ENCODE peak calls at places on chromosomes 4 and X, in seven cellular contexts. S, N, V, K, F, M and A are unnamed samples. For H3K27me3 and H3K36me3, the result is how much of the 10 kb centered on the place peaks cover.

GRCh38 chrX:34654939-34655338 is 2.1 kb downstream of the TMEM47 start:
- DNase-seq in S (no peak), N (no peak), V (no peak), K (no peak), F (no peak), M (peak), A (no peak)

GRCh38 chr4:16250665-16251365 is 24.5 kb upstream of the TAPT1 start:
- DNase-seq in S (no peak), N (no peak), V (no peak), K (no peak), F (no peak), M (peak), A (peak)

GRCh38 chr4:8198906-8199593 is at the start of gene SH3TC1:
- DNase-seq in S (peak), N (peak), V (peak), K (peak), F (no peak), M (peak), A (peak)

GRCh38 chrX:150767475-150768131 is 74.4 kb downstream of the MTMR1 start:
- DNase-seq in S (no peak), N (no peak), V (no peak), K (no peak), F (peak), M (no peak), A (peak)

GRCh38 chrX:87697409-87697808 is 179.8 kb downstream of the KLHL4 start:
- DNase-seq in S (no peak), N (no peak), V (no peak), K (no peak), F (no peak), M (no peak), A (no peak)

GRCh38 chr4:114180481-114180880 is 201.0 kb upstream of the ARSJ start:
- DNase-seq in S (peak), N (peak), V (no peak), K (no peak), F (peak), M (peak), A (peak)

GRCh38 chr4:163107754-163108153 is 58.9 kb downstream of the NAF1 start:
- DNase-seq in S (no peak), N (no peak), V (no peak), K (no peak), F (no peak), M (no peak), A (peak)

GRCh38 chr4:1305781-1306455 is 16.2 kb downstream of the MAEA start:
- DNase-seq in S (no peak), N (no peak), V (no peak), K (no peak), F (peak), M (no peak), A (no peak)

GRCh38 chr4:89263265-89263664 is 44.3 kb downstream of the GPRIN3 start:
- DNase-seq in S (no peak), N (no peak), V (no peak), K (no peak), F (no peak), M (no peak), A (no peak)

DNA sequence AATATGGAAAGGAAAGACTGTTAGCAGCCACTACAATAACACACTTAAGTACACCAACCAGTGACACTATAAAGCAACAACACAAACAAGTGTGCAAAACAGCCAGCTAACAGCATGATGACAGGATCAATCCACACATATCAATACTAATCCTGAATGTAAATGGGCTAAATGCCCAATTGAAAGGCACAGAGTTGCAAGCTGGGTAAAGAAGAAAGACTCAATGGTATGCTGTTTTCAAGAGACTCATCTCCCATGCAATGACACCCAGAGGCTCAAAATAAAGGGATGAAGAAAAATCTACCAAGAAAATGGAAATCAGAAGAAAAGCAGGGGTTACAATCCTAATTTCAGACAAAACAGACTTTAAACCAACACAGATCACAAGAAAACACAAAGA is 94.2 kb upstream of the ENPEP start:
- DNase-seq in S (no peak), N (no peak), V (no peak), K (no peak), F (no peak), M (no peak), A (no peak)
- H3K27me3 ChIP-seq in S (under half), N (under half), V (under half), K (under half), F (under half), M (under half), A (under half)

DNA sequence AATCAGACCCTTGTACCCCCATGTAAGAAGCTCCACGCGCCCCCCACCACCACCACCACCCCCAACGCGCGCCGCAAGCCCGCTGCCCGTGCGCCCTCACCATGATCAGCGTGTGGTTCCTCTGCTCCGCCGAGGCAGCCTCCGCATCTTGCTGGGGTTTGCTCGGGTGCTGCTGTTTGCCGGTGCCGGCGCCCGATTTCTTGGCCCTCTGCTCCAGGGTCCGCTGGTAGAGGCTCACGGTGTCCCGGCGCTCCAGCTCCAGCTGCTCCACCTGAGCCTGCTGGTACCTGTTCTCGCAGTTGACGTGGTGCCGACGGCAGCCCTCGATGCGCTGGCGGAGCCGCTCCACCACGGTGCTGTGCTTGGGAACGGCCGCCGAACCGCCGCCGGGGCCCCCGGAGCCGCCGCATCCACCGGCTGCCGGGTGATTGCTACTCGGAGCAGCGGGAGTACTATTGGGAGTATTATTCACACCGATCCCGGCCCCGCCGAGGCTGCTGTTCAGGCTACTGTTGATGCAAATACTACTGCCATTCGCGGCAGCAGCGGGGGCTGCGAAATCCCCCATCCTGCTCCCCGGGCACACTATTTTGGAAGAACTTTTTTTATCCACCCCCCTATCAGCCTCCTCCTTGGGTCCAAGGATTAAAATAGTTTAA is 1.1 kb downstream of the MAML3 start:
- DNase-seq in S (peak), N (peak), V (peak), K (peak), F (peak), M (peak), A (peak)
- H3K4me3 ChIP-seq in S (peak), N (peak), V (peak), K (peak), F (peak), M (peak), A (peak)

GRCh38 chr4:39319678-39320077 is 46.5 kb downstream of the RFC1 start:
- DNase-seq in S (no peak), N (no peak), V (peak), K (no peak), F (no peak), M (no peak), A (peak)
- H3K36me3 ChIP-seq in S (half or more), N (under half), V (under half), K (half or more), F (half or more), M (under half), A (under half)

GRCh38 chrX:31563792-31564191 is 492.0 kb upstream of the FTHL17 start:
- DNase-seq in S (no peak), N (no peak), V (no peak), K (no peak), F (no peak), M (no peak), A (no peak)
- H3K27me3 ChIP-seq in S (under half), N (under half), V (under half), K (under half), F (under half), M (under half), A (under half)

GRCh38 chr4:86452323-86452995 is 92.6 kb upstream of the MAPK10 start:
- DNase-seq in S (no peak), N (no peak), V (no peak), K (no peak), F (no peak), M (no peak), A (no peak)

GRCh38 chr4:86450861-86451260 is 91.0 kb upstream of the MAPK10 start:
- DNase-seq in S (no peak), N (no peak), V (no peak), K (no peak), F (no peak), M (peak), A (no peak)

GRCh38 chr4:86453044-86453501 is 93.2 kb upstream of the MAPK10 start:
- DNase-seq in S (peak), N (no peak), V (no peak), K (no peak), F (no peak), M (no peak), A (no peak)

GRCh38 chr4:86450189-86450588 is 90.3 kb upstream of the MAPK10 start:
- DNase-seq in S (no peak), N (no peak), V (no peak), K (no peak), F (no peak), M (no peak), A (no peak)

GRCh38 chr4:86451560-86452322 is 91.9 kb upstream of the MAPK10 start:
- DNase-seq in S (no peak), N (no peak), V (peak), K (no peak), F (peak), M (peak), A (peak)
- H3K4me3 ChIP-seq in S (no peak), N (no peak), V (no peak), K (peak), F (no peak), M (no peak), A (no peak)